ENCODE peak calls at places on chromosomes 4 and X, in four cellular contexts. S is H1, X is endothelial cell of umbilical vein, V is HCT116. Z is an unnamed sample.

GRCh38 chr4:2096073-2096609 is 37.0 kb downstream of the NAT8L start:
- DNase-seq in S (no peak), X (no peak), V (peak), Z (no peak)

GRCh38 chr4:76011700-76012387 is 4.5 kb upstream of the CXCL9 start:
- DNase-seq in S (peak), V (no peak), X (peak), Z (peak)

GRCh38 chrX:5086388-5086787 is 1142.3 kb downstream of the NLGN4X start:
- DNase-seq in V (no peak), X (no peak), S (no peak), Z (no peak)

GRCh38 chr4:118942465-118942864 is 53.8 kb downstream of the SYNPO2 start:
- DNase-seq in X (no peak), V (no peak), S (no peak), Z (no peak)

GRCh38 chr4:80197132-80197573 is at the start of gene PRDM8:
- DNase-seq in X (no peak), S (peak), V (no peak), Z (peak)

GRCh38 chrX:110210417-110211139 is 107.3 kb downstream of the AMMECR1 start:
- DNase-seq in X (peak), S (no peak), V (peak), Z (no peak)

GRCh38 chr4:41880840-41881831 is 54.1 kb upstream of the TMEM33 start:
- DNase-seq in V (no peak), X (no peak), S (peak), Z (peak)

GRCh38 chr4:43607400-43607799 is 714.9 kb downstream of the GRXCR1 start:
- DNase-seq in S (no peak), V (no peak), X (no peak), Z (no peak)

GRCh38 chr4:105923507-105924238 is 28.4 kb downstream of the NPNT start:
- DNase-seq in X (no peak), V (peak), S (no peak), Z (no peak)

GRCh38 chr4:109410226-109410625 is 23.4 kb upstream of the SEC24B start:
- DNase-seq in X (no peak), S (no peak), V (no peak), Z (peak)

GRCh38 chr4:36243355-36244256 is 708 bp downstream of the ARAP2 start:
- DNase-seq in V (no peak), X (no peak), S (peak), Z (peak)

GRCh38 chrX:86154586-86154985 is 6.3 kb downstream of the DACH2 start:
- DNase-seq in X (no peak), V (no peak), S (no peak), Z (no peak)

GRCh38 chr4:74531952-74532794 is 87.2 kb downstream of the AREG start:
- DNase-seq in S (no peak), X (peak), V (peak), Z (peak)

GRCh38 chr4:38902695-38903094 is 35.1 kb downstream of the FAM114A1 start:
- DNase-seq in X (peak), V (no peak), S (no peak), Z (peak)

GRCh38 chr4:6962211-6963041 is 52.8 kb downstream of the TBC1D14 start:
- DNase-seq in S (no peak), X (no peak), V (no peak), Z (no peak)

GRCh38 chr4:90730752-90731151 is 603.6 kb downstream of the CCSER1 start:
- DNase-seq in S (no peak), V (no peak), X (no peak), Z (no peak)

GRCh38 chr4:124019749-124020549 is 623.4 kb downstream of the SPRY1 start:
- DNase-seq in X (no peak), V (no peak), S (no peak), Z (no peak)

GRCh38 chr4:124018383-124019317 is 622.1 kb downstream of the SPRY1 start:
- DNase-seq in X (peak), V (no peak), S (no peak), Z (peak)
- TF ChIP-seq POLR2AphosphoS5 in X (no peak), V (no peak), S (no peak), Z (no peak)

GRCh38 chrX:64842492-64842891 is 133.8 kb downstream of the ZC4H2 start:
- DNase-seq in X (no peak), S (no peak), V (no peak), Z (no peak)

GRCh38 chrX:64843224-64843623 is 133.0 kb downstream of the ZC4H2 start:
- DNase-seq in S (no peak), V (no peak), X (no peak), Z (no peak)
- H3K4me3 ChIP-seq in S (no peak), V (no peak), X (no peak), Z (no peak)

GRCh38 chr4:145531193-145531592 is 49.5 kb downstream of the SMAD1 start:
- DNase-seq in S (no peak), X (no peak), V (no peak), Z (no peak)

GRCh38 chr4:145530189-145530588 is 48.5 kb downstream of the SMAD1 start:
- DNase-seq in V (no peak), X (no peak), S (no peak), Z (no peak)

GRCh38 chr4:145531791-145532190 is 50.1 kb downstream of the SMAD1 start:
- DNase-seq in S (no peak), X (no peak), V (no peak), Z (no peak)

GRCh38 chr4:145528601-145529000 is 46.9 kb downstream of the SMAD1 start:
- DNase-seq in V (no peak), S (no peak), X (no peak), Z (no peak)

GRCh38 chr4:145530662-145531061 is 49.0 kb downstream of the SMAD1 start:
- DNase-seq in X (no peak), S (no peak), V (no peak), Z (no peak)
- H3K4me2 ChIP-seq in X (no peak), S (no peak), V (no peak), Z (no peak)

GRCh38 chr4:88320174-88320779 is 35.9 kb upstream of the PPM1K start:
- DNase-seq in X (peak), V (no peak), S (no peak), Z (peak)

GRCh38 chr4:88315460-88316017 is 31.2 kb upstream of the PPM1K start:
- DNase-seq in S (no peak), X (no peak), V (no peak), Z (no peak)

GRCh38 chr4:88320780-88321373 is 36.5 kb upstream of the PPM1K start:
- DNase-seq in X (peak), V (no peak), S (peak), Z (peak)

GRCh38 chr4:88318751-88319350 is 34.5 kb upstream of the PPM1K start:
- DNase-seq in V (no peak), X (no peak), S (peak), Z (no peak)
- TF ChIP-seq POLR2AphosphoS5 in V (no peak), X (no peak), S (no peak), Z (no peak)

GRCh38 chr4:143356493-143356892 is 19.8 kb downstream of the GAB1 start:
- DNase-seq in V (no peak), S (no peak), X (no peak), Z (peak)

GRCh38 chr4:143353797-143354196 is 17.1 kb downstream of the GAB1 start:
- DNase-seq in V (no peak), S (no peak), X (no peak), Z (no peak)

GRCh38 chr4:143357161-143357845 is 20.6 kb downstream of the GAB1 start:
- DNase-seq in X (no peak), V (no peak), S (no peak), Z (no peak)

GRCh38 chr4:143354990-143355389 is 18.3 kb downstream of the GAB1 start:
- DNase-seq in S (no peak), V (no peak), X (peak), Z (no peak)

GRCh38 chr4:143355540-143356217 is 19.0 kb downstream of the GAB1 start:
- DNase-seq in V (no peak), S (no peak), X (no peak), Z (peak)
- H3K4me3 ChIP-seq in V (no peak), S (no peak), X (no peak), Z (peak)

DNA sequence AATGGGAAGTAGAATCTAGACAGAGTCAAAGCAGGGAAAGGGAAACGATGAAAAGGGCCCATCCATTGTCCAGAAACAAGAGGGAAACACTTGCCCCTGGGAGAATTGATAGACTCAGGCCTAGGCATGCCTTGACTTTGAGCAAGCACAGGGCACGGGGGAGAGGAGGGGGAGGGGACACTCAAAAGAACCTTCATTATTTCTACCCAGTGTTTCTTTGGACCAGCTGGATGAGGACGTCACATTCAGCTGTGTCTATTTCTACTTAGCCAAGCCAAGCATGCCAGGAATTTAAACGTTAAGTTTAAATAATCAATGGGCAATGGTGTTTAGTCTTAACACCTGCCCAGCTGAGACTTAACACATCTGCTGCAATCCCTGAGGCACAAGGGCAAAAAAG is 50.4 kb downstream of the SCD5 start:
- DNase-seq in X (no peak), V (no peak), S (no peak), Z (peak)
- H3K4me2 ChIP-seq in X (no peak), V (no peak), S (no peak), Z (no peak)

GRCh38 chr4:180898305-180898704 is 1344.9 kb upstream of the TENM3 start:
- DNase-seq in X (no peak), S (no peak), V (no peak), Z (no peak)
- TF ChIP-seq POLR2AphosphoS5 in X (no peak), S (no peak), V (no peak), Z (no peak)

DNA sequence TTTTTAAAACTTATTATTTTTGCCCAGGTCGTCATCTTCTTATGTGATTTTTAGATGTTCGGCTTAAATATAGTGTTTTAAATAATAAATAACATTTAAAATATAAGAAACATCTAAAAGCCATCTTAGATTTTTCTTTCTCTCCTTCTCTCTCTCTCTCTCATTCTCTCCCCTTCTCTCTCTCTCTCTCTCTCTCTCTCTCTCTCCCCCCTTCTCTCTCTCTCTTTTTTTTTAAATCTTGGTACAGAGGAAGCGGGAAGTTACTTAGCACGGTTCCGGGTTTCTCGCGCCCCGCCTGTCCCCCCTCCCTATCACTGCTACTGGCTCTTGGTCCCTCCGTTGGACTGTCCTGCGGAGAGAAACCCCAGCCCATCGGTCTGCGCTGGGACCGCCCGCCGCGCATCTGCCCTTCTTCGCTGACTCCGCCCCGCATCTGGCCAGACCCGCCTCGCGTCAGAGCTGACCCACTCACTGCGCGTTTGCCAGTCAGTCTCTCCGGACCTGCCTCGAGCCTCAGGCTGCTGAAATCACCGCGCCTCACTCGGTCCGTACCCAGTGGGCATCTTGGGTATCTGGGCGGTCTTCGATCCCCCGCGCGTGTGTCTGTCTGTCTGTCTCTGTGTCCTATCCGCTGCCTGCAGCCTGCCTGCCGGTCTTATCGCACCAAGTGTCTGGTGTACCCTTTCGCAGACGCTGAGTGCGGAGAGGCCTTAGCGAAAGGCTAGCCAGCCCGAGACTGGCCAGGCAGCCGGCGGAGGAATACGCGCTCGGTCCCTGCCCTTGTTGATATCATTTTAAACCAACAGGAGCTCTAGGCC is at the start of gene PABPC5:
- DNase-seq in V (no peak), X (peak), S (peak), Z (peak)
- H3K4me3 ChIP-seq in V (no peak), X (no peak), S (peak), Z (peak)